ENCODE peak calls at places on chromosomes 6 and 20, in four cellular contexts. One of them, this sample, is unnamed.

GRCh38 chr6:90471297-90471696 is 115.6 kb downstream of the MAP3K7 start:
- DNase-seq in HepG2: no peak
- DNase-seq in GM12878: no peak
- DNase-seq in HCT116: no peak
- DNase-seq in this sample: no peak

GRCh38 chr6:33880746-33881145 is 76.9 kb upstream of the MLN start:
- DNase-seq in GM12878: no peak
- DNase-seq in HCT116: no peak
- DNase-seq in HepG2: no peak
- DNase-seq in this sample: no peak

GRCh38 chr6:161393839-161394364 is 120.0 kb upstream of the AGPAT4 start:
- DNase-seq in HCT116: peak
- DNase-seq in GM12878: peak
- DNase-seq in HepG2: peak
- DNase-seq in this sample: peak

GRCh38 chr20:11452326-11452725 is 465.4 kb upstream of the BTBD3 start:
- DNase-seq in HepG2: no peak
- DNase-seq in GM12878: no peak
- DNase-seq in HCT116: no peak
- DNase-seq in this sample: no peak

GRCh38 chr6:36277946-36278465 is 8.1 kb downstream of the PNPLA1 start:
- DNase-seq in GM12878: no peak
- DNase-seq in HepG2: no peak
- DNase-seq in HCT116: no peak
- DNase-seq in this sample: no peak

GRCh38 chr6:125807293-125807692 is 16.5 kb downstream of the NCOA7 start:
- DNase-seq in GM12878: no peak
- DNase-seq in HepG2: no peak
- DNase-seq in HCT116: no peak
- DNase-seq in this sample: no peak

GRCh38 chr20:20780127-20780822 is 67.8 kb upstream of the RALGAPA2 start:
- DNase-seq in HepG2: peak
- DNase-seq in GM12878: peak
- DNase-seq in HCT116: no peak
- DNase-seq in this sample: peak

GRCh38 chr20:35253010-35253409 is 24.9 kb downstream of the MMP24OS start:
- DNase-seq in HCT116: no peak
- DNase-seq in GM12878: no peak
- DNase-seq in HepG2: no peak
- DNase-seq in this sample: no peak

GRCh38 chr20:21981607-21982344 is 276.3 kb downstream of the PAX1 start:
- DNase-seq in HepG2: peak
- DNase-seq in HCT116: no peak
- DNase-seq in GM12878: no peak
- DNase-seq in this sample: no peak

GRCh38 chr6:157905590-157906337 is 75.9 kb upstream of the SYNJ2 start:
- DNase-seq in GM12878: no peak
- DNase-seq in HepG2: no peak
- DNase-seq in HCT116: no peak
- DNase-seq in this sample: peak

GRCh38 chr6:132491303-132491702 is 21.6 kb downstream of the STX7 start:
- DNase-seq in HCT116: no peak
- DNase-seq in GM12878: no peak
- DNase-seq in HepG2: no peak
- DNase-seq in this sample: no peak

GRCh38 chr6:88983532-88983931 is 20.1 kb upstream of the RNGTT start:
- DNase-seq in HCT116: peak
- DNase-seq in GM12878: no peak
- DNase-seq in HepG2: no peak
- DNase-seq in this sample: peak

GRCh38 chr20:59441860-59442810 is 141.7 kb downstream of the EDN3 start:
- DNase-seq in HCT116: no peak
- DNase-seq in GM12878: no peak
- DNase-seq in HepG2: no peak
- DNase-seq in this sample: no peak

GRCh38 chr6:33824461-33825154 is 20.8 kb upstream of the MLN start:
- DNase-seq in HCT116: peak
- DNase-seq in HepG2: no peak
- DNase-seq in GM12878: no peak
- DNase-seq in this sample: no peak

GRCh38 chr6:28349892-28350737 is at the start of gene ZKSCAN3:
- DNase-seq in HepG2: peak
- DNase-seq in HCT116: peak
- DNase-seq in GM12878: peak
- DNase-seq in this sample: peak

GRCh38 chr6:150766201-150766997 is 99.1 kb upstream of the MTHFD1L start:
- DNase-seq in HepG2: no peak
- DNase-seq in GM12878: no peak
- DNase-seq in HCT116: no peak
- DNase-seq in this sample: no peak

GRCh38 chr6:27867941-27868705 is 44.1 kb downstream of the OR2B2 start:
- DNase-seq in GM12878: no peak
- DNase-seq in HCT116: no peak
- DNase-seq in HepG2: no peak
- DNase-seq in this sample: peak

GRCh38 chr20:914727-915498 is 1.2 kb downstream of the ANGPT4 start:
- DNase-seq in GM12878: no peak
- DNase-seq in HepG2: no peak
- DNase-seq in HCT116: no peak
- DNase-seq in this sample: peak

GRCh38 chr20:2871555-2872303 is 1.6 kb upstream of the PTPRA start:
- DNase-seq in HCT116: no peak
- DNase-seq in HepG2: peak
- DNase-seq in GM12878: no peak
- DNase-seq in this sample: no peak

DNA sequence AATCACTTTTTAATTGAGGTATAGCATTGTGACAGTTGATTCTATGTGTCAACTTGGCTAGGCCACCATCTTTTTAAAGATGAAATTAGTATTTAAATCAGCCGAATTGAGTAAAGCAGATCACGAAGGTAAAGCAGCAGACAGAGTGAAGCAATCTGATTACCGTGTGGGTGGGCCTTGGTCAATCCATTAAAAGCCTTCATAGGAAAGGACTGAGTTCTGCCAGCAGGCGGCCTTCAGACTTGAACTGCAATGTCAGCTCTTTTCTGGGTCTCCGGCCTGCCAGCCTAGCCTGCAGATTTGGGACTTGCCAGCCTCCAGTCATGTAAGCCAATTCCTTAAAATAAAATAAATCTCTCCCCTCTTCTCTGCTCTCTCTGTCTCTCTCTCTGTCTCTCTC is 22.4 kb upstream of the TGM2 start:
- DNase-seq in HCT116: no peak
- DNase-seq in GM12878: no peak
- DNase-seq in HepG2: peak
- DNase-seq in this sample: no peak
- TF ChIP-seq JUND in HCT116: no peak
- TF ChIP-seq JUND in GM12878: no peak
- TF ChIP-seq JUND in HepG2: no peak
- TF ChIP-seq JUND in this sample: no peak

DNA sequence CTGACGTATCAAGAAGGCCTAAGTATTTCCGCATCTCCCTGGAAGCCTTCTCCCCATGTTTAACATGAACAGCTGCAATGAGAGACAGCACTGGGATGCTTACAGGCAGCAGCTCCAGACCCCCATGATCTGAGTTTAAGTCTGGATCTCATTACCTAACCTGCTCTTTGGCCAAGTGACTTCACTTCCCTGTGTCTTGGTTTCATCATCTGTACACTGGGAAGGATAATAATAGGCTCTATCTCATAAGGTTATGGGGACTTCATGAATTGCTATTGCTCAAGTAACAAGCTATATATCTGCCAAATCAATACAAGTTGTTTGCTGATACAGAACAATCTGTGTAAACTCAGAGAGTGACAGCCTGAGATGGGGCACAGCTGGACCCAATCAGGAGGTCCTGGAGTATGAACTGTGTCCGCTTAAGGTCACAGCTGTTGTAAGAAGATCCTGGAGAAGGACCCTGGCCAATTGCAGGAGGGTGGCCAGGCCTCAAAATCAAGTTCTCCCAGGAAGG is 56.0 kb downstream of the TGM2 start:
- DNase-seq in HCT116: no peak
- DNase-seq in HepG2: no peak
- DNase-seq in GM12878: no peak
- DNase-seq in this sample: no peak
- TF ChIP-seq JUND in HCT116: no peak
- TF ChIP-seq JUND in HepG2: no peak
- TF ChIP-seq JUND in GM12878: no peak
- TF ChIP-seq JUND in this sample: no peak

GRCh38 chr6:32413427-32414047 is 6.6 kb upstream of the BTNL2 start:
- DNase-seq in GM12878: peak
- DNase-seq in HepG2: peak
- DNase-seq in HCT116: peak
- DNase-seq in this sample: peak
- TF ChIP-seq JUND in GM12878: no peak
- TF ChIP-seq JUND in HepG2: no peak
- TF ChIP-seq JUND in HCT116: no peak
- TF ChIP-seq JUND in this sample: no peak

GRCh38 chr6:11773013-11773412 is 5.6 kb downstream of the ADTRP start:
- DNase-seq in HepG2: no peak
- DNase-seq in HCT116: no peak
- DNase-seq in GM12878: no peak
- DNase-seq in this sample: no peak
- TF ChIP-seq JUND in HepG2: no peak
- TF ChIP-seq JUND in HCT116: no peak
- TF ChIP-seq JUND in GM12878: no peak
- TF ChIP-seq JUND in this sample: no peak

GRCh38 chr20:61655591-61655990 is 403.5 kb downstream of the CDH4 start:
- DNase-seq in HepG2: no peak
- DNase-seq in HCT116: no peak
- DNase-seq in GM12878: no peak
- DNase-seq in this sample: no peak
- TF ChIP-seq JUND in HepG2: no peak
- TF ChIP-seq JUND in HCT116: no peak
- TF ChIP-seq JUND in GM12878: no peak
- TF ChIP-seq JUND in this sample: no peak